ENCODE peak calls at places on chromosomes 16 and 17, in five cellular contexts. One of them, this sample, is unnamed.
A peak's percentile ranks its signal among the peaks of the same experiment; 100 is the strongest.

GRCh38 chr16:87233928-87234327 is 83.3 kb downstream of the C16orf95 start:
- DNase-seq in breast epithelium: no peak
- DNase-seq in transverse colon: no peak
- DNase-seq in upper lobe of left lung: no peak
- DNase-seq in stomach: no peak
- DNase-seq in this sample: no peak

GRCh38 chr17:2232244-2232638 is 71.3 kb downstream of the SMG6 start:
- DNase-seq in breast epithelium: no peak
- DNase-seq in transverse colon: no peak
- DNase-seq in upper lobe of left lung: no peak
- DNase-seq in stomach: no peak
- DNase-seq in this sample: no peak

GRCh38 chr17:67427410-67427809 is 50.3 kb downstream of the PITPNC1 start:
- DNase-seq in breast epithelium: no peak
- DNase-seq in transverse colon: no peak
- DNase-seq in upper lobe of left lung: no peak
- DNase-seq in stomach: no peak
- DNase-seq in this sample: no peak

GRCh38 chr16:68229431-68230175 is 6.3 kb downstream of the ESRP2 start:
- DNase-seq in breast epithelium: no peak
- DNase-seq in transverse colon: no peak
- DNase-seq in upper lobe of left lung: no peak
- DNase-seq in stomach: peak; percentile 52
- DNase-seq in this sample: peak; percentile 70

GRCh38 chr16:62225675-62226074 is 189.4 kb upstream of the CDH8 start:
- DNase-seq in breast epithelium: peak; percentile 55
- DNase-seq in transverse colon: peak; percentile 60
- DNase-seq in upper lobe of left lung: no peak
- DNase-seq in stomach: peak; percentile 72
- DNase-seq in this sample: no peak

GRCh38 chr16:85924675-85925074 is 25.7 kb downstream of the IRF8 start:
- DNase-seq in breast epithelium: no peak
- DNase-seq in transverse colon: no peak
- DNase-seq in upper lobe of left lung: no peak
- DNase-seq in stomach: no peak
- DNase-seq in this sample: no peak

GRCh38 chr17:73341350-73342056 is 29.7 kb upstream of the CDC42EP4 start:
- DNase-seq in breast epithelium: no peak
- DNase-seq in transverse colon: no peak
- DNase-seq in upper lobe of left lung: no peak
- DNase-seq in stomach: no peak
- DNase-seq in this sample: no peak

GRCh38 chr16:52592778-52593177 is 45.8 kb upstream of the TOX3 start:
- DNase-seq in breast epithelium: no peak
- DNase-seq in transverse colon: no peak
- DNase-seq in upper lobe of left lung: no peak
- DNase-seq in stomach: no peak
- DNase-seq in this sample: no peak

GRCh38 chr17:17822189-17822978 is 14.4 kb downstream of the SREBF1 start:
- DNase-seq in breast epithelium: peak; percentile 69
- DNase-seq in transverse colon: no peak
- DNase-seq in upper lobe of left lung: no peak
- DNase-seq in stomach: peak; percentile 68
- DNase-seq in this sample: peak; percentile 94

GRCh38 chr16:71473891-71474290 is 11.8 kb upstream of the ZNF23 start:
- DNase-seq in breast epithelium: no peak
- DNase-seq in transverse colon: no peak
- DNase-seq in upper lobe of left lung: no peak
- DNase-seq in stomach: no peak
- DNase-seq in this sample: no peak

GRCh38 chr17:57747221-57748017 is 2.3 kb upstream of the CCDC182 start:
- DNase-seq in breast epithelium: no peak
- DNase-seq in transverse colon: peak; percentile 18
- DNase-seq in upper lobe of left lung: no peak
- DNase-seq in stomach: peak; percentile 38
- DNase-seq in this sample: no peak

GRCh38 chr16:48432136-48432535 is 46.9 kb upstream of the SIAH1 start:
- DNase-seq in breast epithelium: no peak
- DNase-seq in transverse colon: peak; percentile 29
- DNase-seq in upper lobe of left lung: no peak
- DNase-seq in stomach: no peak
- DNase-seq in this sample: no peak

GRCh38 chr16:3503513-3503912 is 2.7 kb downstream of the CLUAP1 start:
- DNase-seq in breast epithelium: peak; percentile 31
- DNase-seq in transverse colon: no peak
- DNase-seq in upper lobe of left lung: no peak
- DNase-seq in stomach: no peak
- DNase-seq in this sample: peak; percentile 37

DNA sequence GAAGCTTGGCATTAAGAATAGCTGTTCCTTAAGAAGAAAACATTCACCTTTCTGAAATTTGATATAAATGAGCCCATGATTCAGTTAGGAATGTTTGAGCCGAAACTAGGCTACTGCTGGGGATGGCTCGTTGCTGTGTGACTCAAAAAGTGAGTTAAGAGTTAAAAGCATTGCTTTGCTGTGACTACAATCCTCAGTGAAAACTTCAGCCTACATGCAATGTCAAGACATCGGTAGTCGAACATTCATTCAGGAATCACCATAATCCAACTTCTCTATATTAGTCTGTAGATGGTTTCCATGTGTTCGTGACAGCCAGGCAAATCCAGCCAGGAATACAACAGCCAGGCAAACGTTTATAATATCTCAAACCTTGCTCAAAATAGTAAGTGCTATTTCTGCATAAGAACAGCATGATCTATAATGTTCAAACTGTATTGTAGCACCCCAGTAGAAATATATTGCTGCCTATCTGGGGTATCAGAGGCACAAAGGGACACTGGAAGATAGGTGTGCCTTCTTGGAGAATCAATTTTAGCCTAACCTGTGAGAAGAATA is 1225.1 kb downstream of the CDH8 start:
- DNase-seq in breast epithelium: no peak
- DNase-seq in transverse colon: no peak
- DNase-seq in upper lobe of left lung: no peak
- DNase-seq in stomach: no peak
- DNase-seq in this sample: no peak
- H3K9me3 ChIP-seq in breast epithelium: no peaks in the 10 kb centered on the region
- H3K9me3 ChIP-seq in transverse colon: peaks cover 4% of the 10 kb centered on the region
- H3K9me3 ChIP-seq in upper lobe of left lung: no peaks in the 10 kb centered on the region
- H3K9me3 ChIP-seq in stomach: no peaks in the 10 kb centered on the region
- H3K9me3 ChIP-seq in this sample: no peaks in the 10 kb centered on the region

GRCh38 chr16:9097266-9098219 is 6.1 kb downstream of the HAPSTR1 start:
- DNase-seq in breast epithelium: no peak
- DNase-seq in transverse colon: no peak
- DNase-seq in upper lobe of left lung: no peak
- DNase-seq in stomach: no peak
- DNase-seq in this sample: no peak
- TF ChIP-seq POLR2AphosphoS5 in breast epithelium: no peak
- TF ChIP-seq POLR2AphosphoS5 in transverse colon: no peak
- TF ChIP-seq POLR2AphosphoS5 in upper lobe of left lung: no peak
- TF ChIP-seq POLR2AphosphoS5 in stomach: no peak
- TF ChIP-seq POLR2AphosphoS5 in this sample: no peak

GRCh38 chr17:61235821-61236197 is 163.8 kb upstream of the TBX2 start:
- DNase-seq in breast epithelium: no peak
- DNase-seq in transverse colon: no peak
- DNase-seq in upper lobe of left lung: no peak
- DNase-seq in stomach: no peak
- DNase-seq in this sample: no peak
- H3K4me1 ChIP-seq in breast epithelium: no peaks in the 10 kb centered on the region
- H3K4me1 ChIP-seq in transverse colon: no peaks in the 10 kb centered on the region
- H3K4me1 ChIP-seq in upper lobe of left lung: peaks cover 18% of the 10 kb centered on the region
- H3K4me1 ChIP-seq in stomach: peaks cover 34% of the 10 kb centered on the region
- H3K4me1 ChIP-seq in this sample: no peaks in the 10 kb centered on the region

DNA sequence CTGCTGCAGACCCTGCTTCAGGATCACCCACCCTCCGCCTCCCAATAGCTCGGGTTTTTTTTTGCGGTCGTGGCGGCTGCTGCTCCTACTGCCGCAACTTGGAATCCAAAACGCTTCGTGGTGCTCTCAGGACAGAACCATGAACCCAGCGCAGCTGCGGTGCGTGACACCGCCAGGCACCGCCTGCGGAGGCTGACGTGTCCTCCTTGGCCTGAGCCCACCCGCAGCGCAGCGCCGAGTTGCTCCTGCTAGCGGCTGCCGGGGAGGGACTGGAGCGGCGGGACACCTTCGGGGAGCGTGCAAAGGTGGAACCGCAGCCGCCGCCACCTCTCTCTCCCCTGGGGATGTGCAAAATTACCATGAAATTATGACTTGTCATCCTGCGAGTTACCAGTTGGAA is 1893.0 kb downstream of the TP53TG3F start:
- DNase-seq in breast epithelium: no peak
- DNase-seq in transverse colon: no peak
- DNase-seq in upper lobe of left lung: peak; percentile 73
- DNase-seq in stomach: no peak
- DNase-seq in this sample: no peak
- H3K9me3 ChIP-seq in breast epithelium: peaks cover 3% of the 10 kb centered on the region
- H3K9me3 ChIP-seq in transverse colon: peaks cover 11% of the 10 kb centered on the region
- H3K9me3 ChIP-seq in upper lobe of left lung: peaks cover 3% of the 10 kb centered on the region
- H3K9me3 ChIP-seq in stomach: peaks cover 7% of the 10 kb centered on the region
- H3K9me3 ChIP-seq in this sample: no peaks in the 10 kb centered on the region

GRCh38 chr16:23857901-23858300 is 22.1 kb downstream of the PRKCB start:
- DNase-seq in breast epithelium: no peak
- DNase-seq in transverse colon: no peak
- DNase-seq in upper lobe of left lung: no peak
- DNase-seq in stomach: no peak
- DNase-seq in this sample: no peak

GRCh38 chr16:23856345-23856744 is 20.6 kb downstream of the PRKCB start:
- DNase-seq in breast epithelium: no peak
- DNase-seq in transverse colon: no peak
- DNase-seq in upper lobe of left lung: no peak
- DNase-seq in stomach: no peak
- DNase-seq in this sample: no peak

GRCh38 chr16:23857256-23857891 is 21.6 kb downstream of the PRKCB start:
- DNase-seq in breast epithelium: no peak
- DNase-seq in transverse colon: no peak
- DNase-seq in upper lobe of left lung: no peak
- DNase-seq in stomach: no peak
- DNase-seq in this sample: no peak

GRCh38 chr16:23859713-23860269 is 24.0 kb downstream of the PRKCB start:
- DNase-seq in breast epithelium: no peak
- DNase-seq in transverse colon: no peak
- DNase-seq in upper lobe of left lung: no peak
- DNase-seq in stomach: no peak
- DNase-seq in this sample: no peak

GRCh38 chr16:23858496-23859062 is 22.8 kb downstream of the PRKCB start:
- DNase-seq in breast epithelium: no peak
- DNase-seq in transverse colon: no peak
- DNase-seq in upper lobe of left lung: no peak
- DNase-seq in stomach: no peak
- DNase-seq in this sample: no peak
- TF ChIP-seq POLR2AphosphoS5 in breast epithelium: no peak
- TF ChIP-seq POLR2AphosphoS5 in transverse colon: peak; percentile 9
- TF ChIP-seq POLR2AphosphoS5 in upper lobe of left lung: peak; percentile 18
- TF ChIP-seq POLR2AphosphoS5 in stomach: no peak
- TF ChIP-seq POLR2AphosphoS5 in this sample: peak; percentile 27

GRCh38 chr17:83202002-83203000 is 122.9 kb downstream of the METRNL start:
- DNase-seq in breast epithelium: no peak
- DNase-seq in transverse colon: peak; percentile 5
- DNase-seq in upper lobe of left lung: peak; percentile 33
- DNase-seq in stomach: peak; percentile 25
- DNase-seq in this sample: peak; percentile 61
- H3K4me1 ChIP-seq in breast epithelium: peaks cover 14% of the 10 kb centered on the region
- H3K4me1 ChIP-seq in transverse colon: peaks cover 8% of the 10 kb centered on the region
- H3K4me1 ChIP-seq in upper lobe of left lung: peaks cover 37% of the 10 kb centered on the region
- H3K4me1 ChIP-seq in stomach: peaks cover 14% of the 10 kb centered on the region
- H3K4me1 ChIP-seq in this sample: no peaks in the 10 kb centered on the region

GRCh38 chr17:12953126-12953525 is 64.7 kb downstream of the ELAC2 start:
- DNase-seq in breast epithelium: no peak
- DNase-seq in transverse colon: no peak
- DNase-seq in upper lobe of left lung: no peak
- DNase-seq in stomach: no peak
- DNase-seq in this sample: no peak
- H3K9me3 ChIP-seq in breast epithelium: no peaks in the 10 kb centered on the region
- H3K9me3 ChIP-seq in transverse colon: no peaks in the 10 kb centered on the region
- H3K9me3 ChIP-seq in upper lobe of left lung: no peaks in the 10 kb centered on the region
- H3K9me3 ChIP-seq in stomach: peaks cover 14% of the 10 kb centered on the region
- H3K9me3 ChIP-seq in this sample: no peaks in the 10 kb centered on the region

This sample was measured in sigmoid colon.